ENCODE peak calls at places on chromosome 3, in ten cellular contexts. H, A, R, E, F, M, W, L, I and Z are unnamed samples.

GRCh38 chr3:178618197-178618596 is 82.0 kb downstream of the KCNMB2 start:
- DNase-seq in H (no peak), A (peak; percentile 63), R (no peak), E (no peak), F (no peak), M (peak; percentile 37), W (no peak), L (no peak), I (no peak), Z (no peak)

GRCh38 chr3:64229903-64230302 is 4.6 kb upstream of the PRICKLE2 start:
- DNase-seq in H (no peak), A (no peak), R (no peak), E (no peak), F (no peak), M (no peak), W (no peak), L (no peak), I (no peak), Z (peak; percentile 33)

GRCh38 chr3:192063570-192063969 is 602.6 kb downstream of the PYDC2 start:
- DNase-seq in H (no peak), A (no peak), R (peak; percentile 18), E (no peak), F (peak; percentile 17), M (peak; percentile 11), W (no peak), L (no peak), I (no peak), Z (no peak)

GRCh38 chr3:101962055-101962454 is 112.7 kb downstream of the NFKBIZ start:
- DNase-seq in H (no peak), A (no peak), R (no peak), E (no peak), F (no peak), M (no peak), W (no peak), L (no peak), I (no peak), Z (no peak)

GRCh38 chr3:171428321-171428787 is 31.9 kb downstream of the TNIK start:
- DNase-seq in H (no peak), A (no peak), R (no peak), E (no peak), F (peak; percentile 17), M (no peak), W (no peak), L (no peak), I (no peak), Z (no peak)

GRCh38 chr3:20575153-20575552 is 389.1 kb upstream of the SGO1 start:
- DNase-seq in H (no peak), A (peak; percentile 7), R (no peak), E (no peak), F (no peak), M (no peak), W (no peak), L (no peak), I (no peak), Z (no peak)

GRCh38 chr3:58568572-58569286 is 8.5 kb downstream of the FAM107A start:
- DNase-seq in H (no peak), A (peak; percentile 84), R (peak; percentile 77), E (peak; percentile 77), F (peak; percentile 69), M (peak; percentile 76), W (peak; percentile 13), L (peak; percentile 81), I (peak; percentile 80), Z (peak; percentile 76)

GRCh38 chr3:43512749-43513404 is 108.9 kb downstream of the ANO10 start:
- DNase-seq in H (no peak), A (no peak), R (no peak), E (no peak), F (no peak), M (no peak), W (no peak), L (no peak), I (no peak), Z (no peak)

GRCh38 chr3:61646360-61646759 is 85.0 kb downstream of the PTPRG start:
- DNase-seq in H (no peak), A (no peak), R (no peak), E (no peak), F (no peak), M (no peak), W (no peak), L (no peak), I (no peak), Z (no peak)

GRCh38 chr3:116423365-116423764 is 21.9 kb downstream of the LSAMP start:
- DNase-seq in H (no peak), A (no peak), R (no peak), E (no peak), F (no peak), M (no peak), W (no peak), L (no peak), I (no peak), Z (no peak)